ENCODE peak calls at places on chromosomes 13 and 19, in four cellular contexts. V is thoracic aorta, K is SK-N-SH, S is aorta. Z is an unnamed sample.

GRCh38 chr13:62846302-62846701 is 1430.7 kb upstream of the PCDH20 start:
- DNase-seq in K (no peak), S (no peak), V (no peak), Z (no peak)

GRCh38 chr13:59666504-59666903 is 497.2 kb downstream of the DIAPH3 start:
- DNase-seq in K (no peak), V (no peak), S (no peak), Z (no peak)

GRCh38 chr19:9786342-9786741 is 17.8 kb upstream of the ZNF846 start:
- DNase-seq in S (peak; percentile 56), V (no peak), K (no peak), Z (no peak)

GRCh38 chr13:50082426-50083283 is 67.4 kb downstream of the KCNRG start:
- DNase-seq in K (peak; percentile 50), V (no peak), S (peak; percentile 74), Z (peak; percentile 82)

GRCh38 chr13:59356607-59357006 is 807.1 kb downstream of the DIAPH3 start:
- DNase-seq in K (no peak), S (peak; percentile 83), V (no peak), Z (peak; percentile 92)

GRCh38 chr19:5444431-5444830 is 10.8 kb upstream of the ZNRF4 start:
- DNase-seq in K (no peak), V (no peak), S (no peak), Z (no peak)

GRCh38 chr19:21908066-21908465 is 72.1 kb upstream of the ZNF43 start:
- DNase-seq in K (no peak), S (no peak), V (no peak), Z (no peak)

GRCh38 chr19:21256722-21257121 is 72.5 kb downstream of the ZNF708 start:
- DNase-seq in S (no peak), K (peak; percentile 20), V (no peak), Z (no peak)

GRCh38 chr13:76992548-76993001 is 694 bp downstream of the CLN5 start:
- DNase-seq in K (peak; percentile 29), S (peak; percentile 57), V (no peak), Z (no peak)

GRCh38 chr19:7494416-7495098 is 5.7 kb upstream of the PEX11G start:
- DNase-seq in S (peak; percentile 73), V (no peak), K (peak; percentile 83), Z (no peak)

GRCh38 chr19:43625918-43626579 is 6.6 kb upstream of the ZNF428 start:
- DNase-seq in S (no peak), K (peak; percentile 73), V (no peak), Z (peak; percentile 77)

GRCh38 chr13:87999141-87999765 is 328.1 kb downstream of the SLITRK5 start:
- DNase-seq in K (no peak), S (no peak), V (no peak), Z (no peak)

GRCh38 chr13:41061075-41061913 is at the start of gene WBP4:
- DNase-seq in V (peak; percentile 77), S (peak; percentile 96), K (peak; percentile 90), Z (peak; percentile 91)

GRCh38 chr19:18421371-18421959 is 2.3 kb downstream of the SSBP4 start:
- DNase-seq in K (no peak), V (no peak), S (peak; percentile 50), Z (no peak)

GRCh38 chr19:17333611-17334413 is 843 bp downstream of the ANO8 start:
- DNase-seq in S (peak; percentile 74), K (no peak), V (no peak), Z (no peak)

GRCh38 chr13:75222031-75222430 is 259.9 kb downstream of the TBC1D4 start:
- DNase-seq in V (no peak), K (no peak), S (no peak), Z (no peak)

GRCh38 chr13:75223981-75224742 is 257.8 kb downstream of the TBC1D4 start:
- DNase-seq in V (no peak), S (no peak), K (no peak), Z (no peak)

GRCh38 chr13:75225288-75225687 is 256.7 kb downstream of the TBC1D4 start:
- DNase-seq in K (no peak), S (no peak), V (no peak), Z (no peak)

GRCh38 chr13:75226755-75227435 is 255.1 kb downstream of the TBC1D4 start:
- DNase-seq in V (no peak), S (no peak), K (no peak), Z (no peak)

GRCh38 chr13:75226092-75226491 is 255.9 kb downstream of the TBC1D4 start:
- DNase-seq in K (no peak), S (no peak), V (no peak), Z (no peak)
- H3K27me3 ChIP-seq in K (no peaks in the 10 kb centered on the region), S (no peaks in the 10 kb centered on the region), V (no peaks in the 10 kb centered on the region), Z (no peaks in the 10 kb centered on the region)

GRCh38 chr19:51784109-51784785 is 10.7 kb upstream of the FPR3 start:
- DNase-seq in K (no peak), S (no peak), V (no peak), Z (no peak)
- H3K27me3 ChIP-seq in K (no peaks in the 10 kb centered on the region), S (no peaks in the 10 kb centered on the region), V (no peaks in the 10 kb centered on the region), Z (no peaks in the 10 kb centered on the region)

GRCh38 chr19:35363001-35363590 is 4.8 kb downstream of the FFAR3 start:
- DNase-seq in K (no peak), S (no peak), V (no peak), Z (peak; percentile 67)
- H3K27me3 ChIP-seq in K (peaks cover 55% of the 10 kb centered on the region), S (no peaks in the 10 kb centered on the region), V (no peaks in the 10 kb centered on the region), Z (no peaks in the 10 kb centered on the region)

GRCh38 chr19:52198678-52199077 is 8.8 kb downstream of the PPP2R1A start:
- DNase-seq in V (no peak), K (no peak), S (no peak), Z (no peak)

GRCh38 chr19:52200044-52200443 is 10.2 kb downstream of the PPP2R1A start:
- DNase-seq in S (peak; percentile 55), K (no peak), V (peak; percentile 68), Z (no peak)

GRCh38 chr19:52196256-52196967 is 6.6 kb downstream of the PPP2R1A start:
- DNase-seq in S (no peak), V (no peak), K (no peak), Z (no peak)

GRCh38 chr19:52197964-52198363 is 8.1 kb downstream of the PPP2R1A start:
- DNase-seq in S (no peak), K (no peak), V (no peak), Z (no peak)
- H3K27me3 ChIP-seq in S (no peaks in the 10 kb centered on the region), K (no peaks in the 10 kb centered on the region), V (no peaks in the 10 kb centered on the region), Z (no peaks in the 10 kb centered on the region)